ENCODE peak calls at places on chromosomes 13 and 19, in five cellular contexts. E, O, T, L and H are unnamed samples.

GRCh38 chr13:101751488-101751887 is 299.0 kb downstream of the ITGBL1 start:
- DNase-seq in E (peak), O (no peak), T (no peak), L (peak), H (no peak)

GRCh38 chr19:10402441-10403038 is 802 bp downstream of the CDC37 start:
- DNase-seq in E (no peak), O (peak), T (no peak), L (no peak), H (no peak)

GRCh38 chr19:29806098-29806866 is 5.5 kb upstream of the CCNE1 start:
- DNase-seq in E (peak), O (peak), T (no peak), L (no peak), H (no peak)

GRCh38 chr13:67043901-67044300 is 186.2 kb downstream of the PCDH9 start:
- DNase-seq in E (no peak), O (no peak), T (no peak), L (no peak), H (no peak)

GRCh38 chr19:16035601-16036297 is 40.5 kb upstream of the TPM4 start:
- DNase-seq in E (no peak), O (no peak), T (no peak), L (no peak), H (no peak)

GRCh38 chr19:8721334-8721733 is at the start of gene OR2Z1:
- DNase-seq in E (no peak), O (no peak), T (no peak), L (no peak), H (no peak)

GRCh38 chr13:43405457-43405856 is 381.3 kb downstream of the ENOX1 start:
- DNase-seq in E (no peak), O (no peak), T (no peak), L (no peak), H (no peak)

GRCh38 chr19:52138614-52139290 is 986 bp downstream of the ZNF616 start:
- DNase-seq in E (peak), O (peak), T (peak), L (peak), H (no peak)

GRCh38 chr19:3083964-3084363 is 10.2 kb upstream of the GNA11 start:
- DNase-seq in E (no peak), O (no peak), T (no peak), L (no peak), H (no peak)

GRCh38 chr13:109998808-109999528 is 212.6 kb upstream of the IRS2 start:
- DNase-seq in E (no peak), O (no peak), T (no peak), L (no peak), H (no peak)

GRCh38 chr13:50845211-50845610 is 1.7 kb upstream of the DLEU7 start:
- DNase-seq in E (no peak), O (no peak), T (no peak), L (no peak), H (no peak)

GRCh38 chr13:41007359-41008118 is 11.6 kb downstream of the ELF1 start:
- DNase-seq in E (no peak), O (peak), T (no peak), L (no peak), H (no peak)

GRCh38 chr13:36862002-36862706 is 43.1 kb downstream of the RFXAP start:
- DNase-seq in E (no peak), O (no peak), T (no peak), L (no peak), H (no peak)

GRCh38 chr13:110412132-110412912 is 105.2 kb downstream of the COL4A2 start:
- DNase-seq in E (peak), O (peak), T (peak), L (peak), H (peak)

GRCh38 chr19:41441321-41441945 is 1.5 kb upstream of the ERICH4 start:
- DNase-seq in E (no peak), O (no peak), T (no peak), L (no peak), H (no peak)

GRCh38 chr13:53151692-53152421 is 123.2 kb downstream of the OLFM4 start:
- DNase-seq in E (peak), O (peak), T (peak), L (peak), H (peak)

GRCh38 chr13:48370815-48371214 is 42.1 kb downstream of the LPAR6 start:
- DNase-seq in E (no peak), O (peak), T (no peak), L (no peak), H (no peak)

GRCh38 chr13:45167611-45168554 is 33.0 kb downstream of the KCTD4 start:
- DNase-seq in E (no peak), O (no peak), T (no peak), L (no peak), H (no peak)

GRCh38 chr13:99425485-99426341 is 75.6 kb upstream of the TM9SF2 start:
- DNase-seq in E (no peak), O (no peak), T (no peak), L (no peak), H (peak)

GRCh38 chr19:4597278-4597974 is 37.9 kb upstream of the SEMA6B start:
- DNase-seq in E (no peak), O (no peak), T (no peak), L (no peak), H (no peak)

GRCh38 chr13:107329991-107330390 is 762.1 kb upstream of the ARGLU1 start:
- DNase-seq in E (no peak), O (no peak), T (no peak), L (no peak), H (no peak)

GRCh38 chr19:8373867-8374813 is 10.2 kb downstream of the ANGPTL4 start:
- DNase-seq in E (no peak), O (peak), T (no peak), L (no peak), H (no peak)

GRCh38 chr19:53581871-53582279 is 43.9 kb downstream of the ZNF331 start:
- DNase-seq in E (no peak), O (no peak), T (no peak), L (no peak), H (no peak)

GRCh38 chr19:34260771-34261173 is 6.4 kb downstream of the GARRE1 start:
- DNase-seq in E (no peak), O (no peak), T (no peak), L (no peak), H (no peak)

GRCh38 chr19:41339936-41340335 is 13.8 kb downstream of the TGFB1 start:
- DNase-seq in E (no peak), O (no peak), T (no peak), L (no peak), H (no peak)

GRCh38 chr13:62643799-62644484 is 1228.3 kb upstream of the PCDH20 start:
- DNase-seq in E (no peak), O (no peak), T (no peak), L (no peak), H (peak)

GRCh38 chr13:49112782-49113525 is 107.2 kb upstream of the MLNR start:
- DNase-seq in E (no peak), O (no peak), T (peak), L (peak), H (no peak)

GRCh38 chr19:58053480-58054156 is 5.5 kb upstream of the ZNF135 start:
- DNase-seq in E (no peak), O (no peak), T (no peak), L (no peak), H (no peak)

GRCh38 chr19:58056861-58057260 is 2.2 kb upstream of the ZNF135 start:
- DNase-seq in E (no peak), O (no peak), T (no peak), L (no peak), H (no peak)

GRCh38 chr19:58056261-58056660 is 2.8 kb upstream of the ZNF135 start:
- DNase-seq in E (no peak), O (no peak), T (no peak), L (no peak), H (no peak)

GRCh38 chr19:58055483-58055874 is 3.6 kb upstream of the ZNF135 start:
- DNase-seq in E (no peak), O (no peak), T (no peak), L (no peak), H (no peak)

GRCh38 chr19:58054792-58055482 is 4.1 kb upstream of the ZNF135 start:
- DNase-seq in E (no peak), O (no peak), T (no peak), L (no peak), H (no peak)
- TF ChIP-seq SUZ12 in E (no peak), O (no peak), T (no peak), L (no peak), H (no peak)

GRCh38 chr19:24140099-24140498 is 53.1 kb downstream of the ZNF254 start:
- DNase-seq in E (no peak), O (peak), T (no peak), L (no peak), H (no peak)
- TF ChIP-seq SUZ12 in E (no peak), O (no peak), T (no peak), L (no peak), H (no peak)

GRCh38 chr13:19984430-19985218 is 26.1 kb downstream of the ZMYM2 start:
- DNase-seq in E (peak), O (peak), T (no peak), L (no peak), H (peak)
- TF ChIP-seq SUZ12 in E (no peak), O (no peak), T (no peak), L (no peak), H (no peak)

GRCh38 chr19:17490411-17490810 is 20.1 kb downstream of the SLC27A1 start:
- DNase-seq in E (no peak), O (no peak), T (no peak), L (no peak), H (no peak)
- TF ChIP-seq SUZ12 in E (no peak), O (no peak), T (no peak), L (no peak), H (no peak)

DNA sequence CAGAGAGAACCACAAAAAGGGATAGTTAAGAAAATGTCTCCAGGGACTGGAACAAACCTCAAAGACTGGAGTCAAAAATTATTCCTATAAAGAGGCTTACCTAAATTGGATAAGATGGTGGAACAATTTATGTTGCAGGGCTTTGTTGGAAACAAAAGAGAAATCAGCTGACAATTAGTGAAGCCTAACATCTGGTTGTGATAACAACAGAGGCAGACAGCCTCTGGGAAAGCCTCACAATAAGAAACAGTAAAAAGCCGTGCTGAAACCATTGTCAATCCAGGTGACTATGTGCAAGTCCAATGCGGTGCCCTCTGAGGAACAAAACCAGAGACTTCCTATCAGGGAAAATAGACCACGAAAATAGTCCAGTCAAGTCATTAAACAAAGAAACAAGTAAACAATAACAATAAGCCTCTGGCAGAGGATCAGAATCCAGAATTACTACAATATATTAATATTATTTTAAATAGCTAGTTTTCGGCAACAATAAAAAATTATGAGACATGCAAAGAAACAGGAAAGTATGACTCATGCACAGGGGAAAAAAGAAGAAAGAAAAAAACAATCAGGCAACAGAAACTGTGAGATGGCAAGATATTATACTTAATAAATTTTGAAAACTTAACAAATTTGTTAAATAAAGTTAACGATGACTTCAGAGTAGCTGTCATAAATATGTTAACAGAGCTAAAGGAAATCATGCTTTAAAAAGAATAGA is 99.7 kb upstream of the RXFP2 start:
- DNase-seq in E (no peak), O (no peak), T (no peak), L (no peak), H (no peak)
- TF ChIP-seq SUZ12 in E (no peak), O (no peak), T (no peak), L (no peak), H (no peak)